ENCODE peak calls at places on chromosomes 2 and 18, in five cellular contexts. One of them, this sample, is unnamed. For H3K4me1, the result is how much of the 10 kb centered on the place peaks cover.

GRCh38 chr2:38439226-38439612 is 62.1 kb upstream of the ATL2 start:
- DNase-seq in PC-3: peak
- DNase-seq in A549: no peak
- DNase-seq in PC-9: peak
- DNase-seq in adrenal gland: peak
- DNase-seq in this sample: no peak

GRCh38 chr2:183029219-183029618 is 9.0 kb downstream of the NCKAP1 start:
- DNase-seq in PC-3: no peak
- DNase-seq in A549: no peak
- DNase-seq in PC-9: peak
- DNase-seq in adrenal gland: no peak
- DNase-seq in this sample: no peak

GRCh38 chr2:155315768-155316167 is 617.3 kb downstream of the KCNJ3 start:
- DNase-seq in PC-3: no peak
- DNase-seq in A549: no peak
- DNase-seq in PC-9: no peak
- DNase-seq in adrenal gland: no peak
- DNase-seq in this sample: no peak

GRCh38 chr2:64459575-64459974 is 5.6 kb downstream of the LGALSL start:
- DNase-seq in PC-3: no peak
- DNase-seq in A549: no peak
- DNase-seq in PC-9: no peak
- DNase-seq in adrenal gland: no peak
- DNase-seq in this sample: no peak

GRCh38 chr2:235026137-235026536 is 74.3 kb downstream of the SH3BP4 start:
- DNase-seq in PC-3: peak
- DNase-seq in A549: peak
- DNase-seq in PC-9: peak
- DNase-seq in adrenal gland: peak
- DNase-seq in this sample: peak

GRCh38 chr2:85788603-85789002 is 34.8 kb downstream of the ATOH8 start:
- DNase-seq in PC-3: no peak
- DNase-seq in A549: no peak
- DNase-seq in PC-9: no peak
- DNase-seq in adrenal gland: no peak
- DNase-seq in this sample: no peak

GRCh38 chr18:3526421-3527354 is 76.7 kb downstream of the TGIF1 start:
- DNase-seq in PC-3: no peak
- DNase-seq in A549: no peak
- DNase-seq in PC-9: no peak
- DNase-seq in adrenal gland: no peak
- DNase-seq in this sample: peak

GRCh38 chr18:25953111-25953510 is 137.3 kb downstream of the SS18 start:
- DNase-seq in PC-3: no peak
- DNase-seq in A549: no peak
- DNase-seq in PC-9: no peak
- DNase-seq in adrenal gland: no peak
- DNase-seq in this sample: no peak

GRCh38 chr2:169761251-169761969 is 27.8 kb downstream of the KLHL23 start:
- DNase-seq in PC-3: no peak
- DNase-seq in A549: no peak
- DNase-seq in PC-9: no peak
- DNase-seq in adrenal gland: no peak
- DNase-seq in this sample: no peak

GRCh38 chr2:172480301-172481218 is 53.2 kb downstream of the ITGA6 start:
- DNase-seq in PC-3: no peak
- DNase-seq in A549: no peak
- DNase-seq in PC-9: peak
- DNase-seq in adrenal gland: peak
- DNase-seq in this sample: no peak

GRCh38 chr18:8635087-8635486 is 25.9 kb downstream of the RAB12 start:
- DNase-seq in PC-3: no peak
- DNase-seq in A549: no peak
- DNase-seq in PC-9: no peak
- DNase-seq in adrenal gland: no peak
- DNase-seq in this sample: no peak

GRCh38 chr2:151264157-151264835 is 2.6 kb upstream of the RBM43 start:
- DNase-seq in PC-3: no peak
- DNase-seq in A549: no peak
- DNase-seq in PC-9: no peak
- DNase-seq in adrenal gland: no peak
- DNase-seq in this sample: no peak

GRCh38 chr2:215299337-215299859 is 12.5 kb upstream of the ATIC start:
- DNase-seq in PC-3: no peak
- DNase-seq in A549: no peak
- DNase-seq in PC-9: no peak
- DNase-seq in adrenal gland: no peak
- DNase-seq in this sample: no peak

GRCh38 chr2:96509847-96510230 is 4.7 kb upstream of the NEURL3 start:
- DNase-seq in PC-3: no peak
- DNase-seq in A549: no peak
- DNase-seq in PC-9: no peak
- DNase-seq in adrenal gland: no peak
- DNase-seq in this sample: no peak

GRCh38 chr2:64405476-64406406 is 48.2 kb upstream of the LGALSL start:
- DNase-seq in PC-3: peak
- DNase-seq in A549: no peak
- DNase-seq in PC-9: no peak
- DNase-seq in adrenal gland: peak
- DNase-seq in this sample: no peak

GRCh38 chr18:78883501-78883900 is 96.1 kb upstream of the SALL3 start:
- DNase-seq in PC-3: no peak
- DNase-seq in A549: no peak
- DNase-seq in PC-9: no peak
- DNase-seq in adrenal gland: no peak
- DNase-seq in this sample: no peak

GRCh38 chr2:136238552-136239346 is 120.8 kb upstream of the CXCR4 start:
- DNase-seq in PC-3: peak
- DNase-seq in A549: no peak
- DNase-seq in PC-9: peak
- DNase-seq in adrenal gland: no peak
- DNase-seq in this sample: peak

GRCh38 chr18:46917808-46918600 is 602 bp downstream of the KATNAL2 start:
- DNase-seq in PC-3: peak
- DNase-seq in A549: no peak
- DNase-seq in PC-9: no peak
- DNase-seq in adrenal gland: peak
- DNase-seq in this sample: peak

GRCh38 chr2:65020943-65021528 is 31.8 kb downstream of the SLC1A4 start:
- DNase-seq in PC-3: no peak
- DNase-seq in A549: no peak
- DNase-seq in PC-9: no peak
- DNase-seq in adrenal gland: no peak
- DNase-seq in this sample: no peak

GRCh38 chr18:12598181-12598921 is 59.6 kb downstream of the SPIRE1 start:
- DNase-seq in PC-3: peak
- DNase-seq in A549: no peak
- DNase-seq in PC-9: peak
- DNase-seq in adrenal gland: no peak
- DNase-seq in this sample: no peak

GRCh38 chr2:11006191-11006590 is 94.5 kb downstream of the KCNF1 start:
- DNase-seq in PC-3: no peak
- DNase-seq in A549: no peak
- DNase-seq in PC-9: no peak
- DNase-seq in adrenal gland: no peak
- DNase-seq in this sample: no peak

GRCh38 chr2:66571873-66572272 is 136.9 kb downstream of the MEIS1 start:
- DNase-seq in PC-3: no peak
- DNase-seq in A549: no peak
- DNase-seq in PC-9: no peak
- DNase-seq in adrenal gland: no peak
- DNase-seq in this sample: no peak

GRCh38 chr2:240815761-240816583 is 4.0 kb downstream of the KIF1A start:
- DNase-seq in PC-3: no peak
- DNase-seq in A549: no peak
- DNase-seq in PC-9: no peak
- DNase-seq in adrenal gland: peak
- DNase-seq in this sample: no peak

GRCh38 chr2:5791371-5791770 is 99.2 kb downstream of the SOX11 start:
- DNase-seq in PC-3: peak
- DNase-seq in A549: no peak
- DNase-seq in PC-9: no peak
- DNase-seq in adrenal gland: no peak
- DNase-seq in this sample: no peak

GRCh38 chr18:54240629-54241107 is 16.2 kb upstream of the MBD2 start:
- DNase-seq in PC-3: no peak
- DNase-seq in A549: no peak
- DNase-seq in PC-9: no peak
- DNase-seq in adrenal gland: peak
- DNase-seq in this sample: no peak

DNA sequence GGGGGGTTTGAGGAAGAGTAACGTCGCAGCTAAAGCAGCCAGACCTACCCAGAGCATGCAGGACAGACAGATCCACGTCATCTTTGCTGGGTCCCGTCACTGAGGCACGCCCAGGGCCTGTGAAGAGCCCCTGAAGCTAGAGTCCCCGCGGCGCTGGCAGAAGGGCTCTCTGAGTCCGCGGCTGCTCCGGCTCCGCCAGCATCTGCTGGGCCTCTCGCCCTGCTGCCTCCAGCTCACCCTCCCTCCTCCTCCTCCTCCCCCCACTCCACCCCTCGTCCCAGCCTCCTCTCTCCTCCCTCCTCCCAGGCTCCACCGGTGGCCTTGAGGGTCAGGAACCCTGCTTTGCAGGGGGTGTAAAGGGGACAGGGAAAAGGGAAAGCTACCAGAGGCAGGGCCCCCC is at the start of gene TNS1:
- DNase-seq in PC-3: no peak
- DNase-seq in A549: no peak
- DNase-seq in PC-9: no peak
- DNase-seq in adrenal gland: peak
- DNase-seq in this sample: no peak
- H3K4me1 ChIP-seq in PC-3: under half
- H3K4me1 ChIP-seq in A549: half or more
- H3K4me1 ChIP-seq in PC-9: under half
- H3K4me1 ChIP-seq in adrenal gland: half or more
- H3K4me1 ChIP-seq in this sample: half or more

GRCh38 chr18:33804258-33804657 is 226.2 kb downstream of the ASXL3 start:
- DNase-seq in PC-3: peak
- DNase-seq in A549: no peak
- DNase-seq in PC-9: no peak
- DNase-seq in adrenal gland: no peak
- DNase-seq in this sample: peak
- H3K27ac ChIP-seq in PC-3: no peak
- H3K27ac ChIP-seq in A549: no peak
- H3K27ac ChIP-seq in PC-9: no peak
- H3K27ac ChIP-seq in adrenal gland: no peak
- H3K27ac ChIP-seq in this sample: no peak

GRCh38 chr2:231670892-231671616 is 37.3 kb upstream of the PTMA start:
- DNase-seq in PC-3: peak
- DNase-seq in A549: no peak
- DNase-seq in PC-9: no peak
- DNase-seq in adrenal gland: no peak
- DNase-seq in this sample: peak
- TF ChIP-seq CTCF in PC-3: peak
- TF ChIP-seq CTCF in A549: peak
- TF ChIP-seq CTCF in PC-9: peak
- TF ChIP-seq CTCF in adrenal gland: peak
- TF ChIP-seq CTCF in this sample: no peak

GRCh38 chr2:84482588-84482987 is 23.5 kb upstream of the SUCLG1 start:
- DNase-seq in PC-3: no peak
- DNase-seq in A549: no peak
- DNase-seq in PC-9: no peak
- DNase-seq in adrenal gland: no peak
- DNase-seq in this sample: no peak
- H3K4me1 ChIP-seq in PC-3: under half
- H3K4me1 ChIP-seq in A549: under half
- H3K4me1 ChIP-seq in PC-9: under half
- H3K4me1 ChIP-seq in adrenal gland: under half
- H3K4me1 ChIP-seq in this sample: under half

GRCh38 chr18:48136051-48136543 is 205.6 kb upstream of the SMAD2 start:
- DNase-seq in PC-3: no peak
- DNase-seq in A549: no peak
- DNase-seq in PC-9: no peak
- DNase-seq in adrenal gland: peak
- DNase-seq in this sample: no peak

GRCh38 chr18:48138660-48139426 is 208.4 kb upstream of the SMAD2 start:
- DNase-seq in PC-3: no peak
- DNase-seq in A549: no peak
- DNase-seq in PC-9: no peak
- DNase-seq in adrenal gland: no peak
- DNase-seq in this sample: no peak

GRCh38 chr18:48138211-48138610 is 207.8 kb upstream of the SMAD2 start:
- DNase-seq in PC-3: no peak
- DNase-seq in A549: no peak
- DNase-seq in PC-9: no peak
- DNase-seq in adrenal gland: no peak
- DNase-seq in this sample: no peak

GRCh38 chr18:48136544-48137353 is 206.3 kb upstream of the SMAD2 start:
- DNase-seq in PC-3: no peak
- DNase-seq in A549: peak
- DNase-seq in PC-9: no peak
- DNase-seq in adrenal gland: no peak
- DNase-seq in this sample: no peak

GRCh38 chr18:48137354-48138208 is 207.1 kb upstream of the SMAD2 start:
- DNase-seq in PC-3: peak
- DNase-seq in A549: no peak
- DNase-seq in PC-9: no peak
- DNase-seq in adrenal gland: no peak
- DNase-seq in this sample: no peak
- H3K27ac ChIP-seq in PC-3: peak
- H3K27ac ChIP-seq in A549: no peak
- H3K27ac ChIP-seq in PC-9: no peak
- H3K27ac ChIP-seq in adrenal gland: no peak
- H3K27ac ChIP-seq in this sample: no peak

GRCh38 chr2:108560241-108560811 is 26.1 kb downstream of the LIMS1 start:
- DNase-seq in PC-3: no peak
- DNase-seq in A549: no peak
- DNase-seq in PC-9: no peak
- DNase-seq in adrenal gland: no peak
- DNase-seq in this sample: no peak
- TF ChIP-seq CTCF in PC-3: no peak
- TF ChIP-seq CTCF in A549: no peak
- TF ChIP-seq CTCF in PC-9: no peak
- TF ChIP-seq CTCF in adrenal gland: no peak
- TF ChIP-seq CTCF in this sample: no peak

DNA sequence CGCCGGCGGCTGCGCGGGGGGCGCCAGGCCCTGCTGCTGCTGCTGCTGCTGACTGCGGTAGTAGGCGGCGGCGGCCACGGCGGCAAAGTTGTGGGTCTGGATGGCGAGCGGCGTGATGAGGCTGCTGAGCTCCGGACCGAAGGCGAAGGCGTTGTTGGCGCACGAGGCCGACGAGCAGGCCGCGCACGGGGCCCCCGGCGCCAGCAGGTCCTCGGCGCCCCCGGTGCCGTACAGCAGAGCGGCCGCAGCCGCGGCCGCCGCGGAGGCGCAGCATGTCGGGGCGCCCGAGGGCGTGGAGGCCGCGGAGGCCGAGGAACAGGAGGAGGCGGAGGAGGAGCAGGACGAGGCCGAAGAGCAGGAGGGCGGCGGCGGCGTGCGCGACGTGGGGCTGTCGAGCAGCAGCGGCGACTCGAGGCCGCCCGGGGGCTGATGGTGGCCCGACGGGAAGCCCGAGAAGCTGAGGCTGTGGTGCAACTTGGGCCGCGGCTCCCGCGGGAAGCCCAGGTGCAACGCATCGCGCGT is 1.8 kb downstream of the ZFP36L2 start:
- DNase-seq in PC-3: peak
- DNase-seq in A549: no peak
- DNase-seq in PC-9: no peak
- DNase-seq in adrenal gland: no peak
- DNase-seq in this sample: no peak
- H3K4me1 ChIP-seq in PC-3: under half
- H3K4me1 ChIP-seq in A549: half or more
- H3K4me1 ChIP-seq in PC-9: under half
- H3K4me1 ChIP-seq in adrenal gland: under half
- H3K4me1 ChIP-seq in this sample: half or more

This sample was measured in A673.